ENCODE peak calls at places on chromosomes 6 and 20, in eight cellular contexts. X is iPS DF 6.9; T is GF-D8; S is fibroblast of lung; V is A172; O is progenitor cell of endocrine pancreas; N is mucosa of descending colon; M is effector memory CD4-positive, alpha-beta T cell. C is an unnamed sample.

GRCh38 chr6:16205377-16206144 is 32.8 kb upstream of the GMPR start:
- DNase-seq in X (no peak), T (peak; percentile 43), S (peak; percentile 90), V (no peak), O (no peak), N (peak; percentile 28), M (no peak), C (peak; percentile 81)

GRCh38 chr20:25397827-25398226 is 7.2 kb upstream of the ABHD12 start:
- DNase-seq in X (no peak), T (no peak), S (no peak), V (no peak), O (no peak), N (peak; percentile 46), M (no peak), C (no peak)

GRCh38 chr6:70838907-70839285 is 118.0 kb downstream of the B3GAT2 start:
- DNase-seq in X (no peak), T (no peak), S (no peak), V (no peak), O (no peak), N (no peak), M (no peak), C (no peak)

GRCh38 chr6:134814076-134814709 is 135.7 kb downstream of the ALDH8A1 start:
- DNase-seq in X (no peak), T (no peak), S (peak; percentile 57), V (peak; percentile 35), O (no peak), N (no peak), M (no peak), C (no peak)

GRCh38 chr6:31952140-31952805 is 6.4 kb downstream of the CFB start:
- DNase-seq in X (peak; percentile 25), T (no peak), S (peak; percentile 71), V (peak; percentile 51), O (peak; percentile 41), N (peak; percentile 79), M (no peak), C (no peak)

GRCh38 chr6:116557863-116558262 is 4.3 kb downstream of the CALHM4 start:
- DNase-seq in X (no peak), T (no peak), S (peak; percentile 94), V (peak; percentile 95), O (no peak), N (peak; percentile 7), M (no peak), C (no peak)

GRCh38 chr20:40754372-40754943 is 65.4 kb upstream of the MAFB start:
- DNase-seq in X (no peak), T (no peak), S (peak; percentile 68), V (no peak), O (no peak), N (no peak), M (no peak), C (no peak)

GRCh38 chr6:107064579-107065065 is 36.6 kb downstream of the MTRES1 start:
- DNase-seq in X (no peak), T (peak; percentile 87), S (peak; percentile 83), V (peak; percentile 81), O (no peak), N (peak; percentile 68), M (no peak), C (no peak)

C was measured in GM06990.